ENCODE peak calls at places on chromosome 14, in five cellular contexts. E, Z, A, S and T are unnamed samples.

GRCh38 chr14:99698236-99698635 is 14.1 kb downstream of the CYP46A1 start:
- DNase-seq in E (no peak), Z (no peak), A (no peak), S (no peak), T (no peak)

GRCh38 chr14:101905614-101906013 is 58.8 kb upstream of the DYNC1H1 start:
- DNase-seq in E (no peak), Z (no peak), A (no peak), S (no peak), T (no peak)

GRCh38 chr14:101276309-101277091 is 284.8 kb upstream of the DIO3 start:
- DNase-seq in E (no peak), Z (no peak), A (no peak), S (no peak), T (no peak)

GRCh38 chr14:70013269-70013873 is 134.2 kb downstream of the SMOC1 start:
- DNase-seq in E (no peak), Z (no peak), A (peak), S (no peak), T (no peak)

GRCh38 chr14:31505411-31505810 is 17.6 kb upstream of the GPR33 start:
- DNase-seq in E (no peak), Z (no peak), A (no peak), S (no peak), T (no peak)

GRCh38 chr14:68653754-68654153 is 139.1 kb downstream of the ZFP36L1 start:
- DNase-seq in E (no peak), Z (no peak), A (no peak), S (no peak), T (no peak)

GRCh38 chr14:68337279-68337678 is 455.6 kb downstream of the ZFP36L1 start:
- DNase-seq in E (no peak), Z (no peak), A (peak), S (no peak), T (no peak)

GRCh38 chr14:28751467-28752058 is 15.0 kb upstream of the FOXG1 start:
- DNase-seq in E (no peak), Z (no peak), A (peak), S (peak), T (no peak)

GRCh38 chr14:101593411-101594181 is 32.3 kb downstream of the DIO3 start:
- DNase-seq in E (no peak), Z (no peak), A (no peak), S (no peak), T (no peak)

GRCh38 chr14:97723834-97724770 is 926.9 kb downstream of the VRK1 start:
- DNase-seq in E (peak), Z (peak), A (no peak), S (no peak), T (no peak)

GRCh38 chr14:44162197-44162596 is 344.9 kb downstream of the FSCB start:
- DNase-seq in E (no peak), Z (no peak), A (no peak), S (no peak), T (no peak)

GRCh38 chr14:21039059-21039422 is 3.1 kb upstream of the RNASE7 start:
- DNase-seq in E (no peak), Z (no peak), A (peak), S (peak), T (no peak)

GRCh38 chr14:93683241-93683640 is 105.0 kb downstream of the PRIMA1 start:
- DNase-seq in E (no peak), Z (no peak), A (no peak), S (no peak), T (no peak)

GRCh38 chr14:70721542-70721941 is 79.8 kb downstream of the TTC9 start:
- DNase-seq in E (no peak), Z (no peak), A (no peak), S (no peak), T (no peak)

GRCh38 chr14:68627868-68628604 is 164.8 kb downstream of the ZFP36L1 start:
- DNase-seq in E (peak), Z (peak), A (peak), S (no peak), T (peak)

GRCh38 chr14:89304972-89305703 is 111.9 kb downstream of the FOXN3 start:
- DNase-seq in E (no peak), Z (no peak), A (no peak), S (no peak), T (no peak)

GRCh38 chr14:100644784-100645183 is 57.6 kb upstream of the BEGAIN start:
- DNase-seq in E (no peak), Z (no peak), A (no peak), S (no peak), T (no peak)

GRCh38 chr14:59454131-59454530 is 11.0 kb downstream of the GPR135 start:
- DNase-seq in E (no peak), Z (no peak), A (no peak), S (no peak), T (no peak)

GRCh38 chr14:105748204-105748578 is 221.8 kb downstream of the TMEM121 start:
- DNase-seq in E (no peak), Z (no peak), A (no peak), S (peak), T (no peak)

GRCh38 chr14:100803694-100804075 is 22.2 kb upstream of the MEG3 start:
- DNase-seq in E (no peak), Z (no peak), A (no peak), S (no peak), T (no peak)